ENCODE peak calls at places on chromosomes 7 and 10, in four cellular contexts. H is tibial artery, J is PC-9, B is heart right ventricle. U is an unnamed sample. For H3K27me3, the result is how much of the 10 kb centered on the place peaks cover.

GRCh38 chr7:55570939-55571338 is 1.4 kb downstream of the VOPP1 start:
- DNase-seq in B (no peak), J (no peak), H (no peak), U (peak)

GRCh38 chr7:6074612-6075380 is 43.6 kb downstream of the ANKRD61 start:
- DNase-seq in B (no peak), H (no peak), J (no peak), U (no peak)

GRCh38 chr7:64665980-64666674 is at the start of gene ZNF107:
- DNase-seq in B (peak), H (peak), J (peak), U (peak)

GRCh38 chr7:43522406-43523156 is 60.3 kb upstream of the STK17A start:
- DNase-seq in H (no peak), J (no peak), B (no peak), U (peak)

GRCh38 chr10:84706875-84707274 is 378.5 kb downstream of the CCSER2 start:
- DNase-seq in H (no peak), J (no peak), B (no peak), U (no peak)

GRCh38 chr7:151954866-151955820 is 1.1 kb upstream of the GALNTL5 start:
- DNase-seq in J (no peak), B (peak), H (peak), U (no peak)

GRCh38 chr10:46247808-46248569 is 38.8 kb upstream of the ANTXRL start:
- DNase-seq in H (peak), B (peak), J (no peak), U (no peak)

GRCh38 chr10:119817991-119818888 is 54.4 kb downstream of the MCMBP start:
- DNase-seq in H (peak), J (no peak), B (peak), U (no peak)

GRCh38 chr10:47137311-47137851 is 162.6 kb upstream of the GDF10 start:
- DNase-seq in H (no peak), B (no peak), J (peak), U (peak)

GRCh38 chr7:27802977-27803376 is 63.0 kb downstream of the TAX1BP1 start:
- DNase-seq in J (no peak), H (no peak), B (no peak), U (no peak)

GRCh38 chr10:7409045-7409731 is 1.6 kb downstream of the SFMBT2 start:
- DNase-seq in H (no peak), J (no peak), B (peak), U (no peak)

GRCh38 chr7:20170626-20171025 is 46.6 kb downstream of the MACC1 start:
- DNase-seq in B (no peak), H (no peak), J (no peak), U (no peak)

GRCh38 chr7:29805031-29805430 is 1.3 kb upstream of the WIPF3 start:
- DNase-seq in H (no peak), J (no peak), B (no peak), U (no peak)

GRCh38 chr7:832292-832967 is at the start of gene SUN1:
- DNase-seq in H (no peak), B (no peak), J (peak), U (peak)

GRCh38 chr10:16777473-16778370 is 39.5 kb downstream of the RSU1 start:
- DNase-seq in H (no peak), J (peak), B (no peak), U (no peak)

GRCh38 chr10:21604651-21605050 is 70.6 kb downstream of the MLLT10 start:
- DNase-seq in J (no peak), H (no peak), B (no peak), U (no peak)

GRCh38 chr10:78585952-78586351 is 482.8 kb upstream of the ZMIZ1 start:
- DNase-seq in J (no peak), B (no peak), H (no peak), U (no peak)

GRCh38 chr7:75969182-75969581 is 25.2 kb downstream of the TMEM120A start:
- DNase-seq in B (peak), J (no peak), H (peak), U (no peak)

GRCh38 chr10:130412317-130412716 is 276.1 kb downstream of the GLRX3 start:
- DNase-seq in J (no peak), B (no peak), H (no peak), U (no peak)

GRCh38 chr10:22824984-22825383 is 102.9 kb upstream of the ARMC3 start:
- DNase-seq in H (no peak), B (no peak), J (no peak), U (no peak)

GRCh38 chr10:118721005-118721876 is 33.5 kb downstream of the CACUL1 start:
- DNase-seq in B (no peak), J (peak), H (no peak), U (no peak)

GRCh38 chr10:70498970-70499828 is 20.6 kb downstream of the PALD1 start:
- DNase-seq in J (no peak), B (no peak), H (no peak), U (no peak)

GRCh38 chr10:104273291-104273690 is 4.3 kb downstream of the GSTO2 start:
- DNase-seq in H (no peak), J (no peak), B (no peak), U (no peak)

GRCh38 chr7:98613601-98614425 is 3.3 kb upstream of the NPTX2 start:
- DNase-seq in J (peak), B (no peak), H (no peak), U (no peak)

GRCh38 chr7:55260671-55261385 is 104.3 kb upstream of the LANCL2 start:
- DNase-seq in H (no peak), B (no peak), J (no peak), U (no peak)

GRCh38 chr10:38094923-38095574 is 912 bp downstream of the ZNF37A start:
- DNase-seq in B (peak), J (no peak), H (no peak), U (no peak)

GRCh38 chr10:69492091-69492745 is 41.0 kb downstream of the TSPAN15 start:
- DNase-seq in J (no peak), H (peak), B (no peak), U (no peak)

GRCh38 chr10:84574101-84574500 is 245.7 kb downstream of the CCSER2 start:
- DNase-seq in H (no peak), B (no peak), J (no peak), U (no peak)

GRCh38 chr10:50552771-50553535 is 70.8 kb downstream of the SGMS1 start:
- DNase-seq in H (no peak), J (no peak), B (no peak), U (no peak)

GRCh38 chr10:61779950-61780659 is 117.4 kb downstream of the CABCOCO1 start:
- DNase-seq in J (peak), H (peak), B (peak), U (peak)

GRCh38 chr7:2175514-2175913 is 57.2 kb downstream of the MAD1L1 start:
- DNase-seq in H (peak), B (no peak), J (peak), U (peak)

GRCh38 chr7:47268826-47269465 is 313.0 kb downstream of the TNS3 start:
- DNase-seq in J (no peak), B (no peak), H (no peak), U (no peak)

GRCh38 chr10:124529661-124530214 is 68.1 kb downstream of the LHPP start:
- DNase-seq in B (no peak), H (no peak), J (no peak), U (no peak)

GRCh38 chr10:95909591-95909990 is 1.8 kb downstream of the CC2D2B start:
- DNase-seq in J (no peak), B (no peak), H (no peak), U (no peak)

GRCh38 chr7:155206286-155207020 is 91.2 kb upstream of the INSIG1 start:
- DNase-seq in H (peak), B (peak), J (no peak), U (peak)

GRCh38 chr7:16644987-16645592 is 464 bp downstream of the ANKMY2 start:
- DNase-seq in J (no peak), H (peak), B (peak), U (no peak)

GRCh38 chr10:117546630-117547300 is 4.2 kb downstream of the EMX2 start:
- DNase-seq in B (no peak), J (no peak), H (peak), U (no peak)

GRCh38 chr10:13563481-13564445 is 23.0 kb upstream of the PRPF18 start:
- DNase-seq in H (no peak), J (no peak), B (no peak), U (no peak)

GRCh38 chr7:3294432-3295100 is 6.5 kb upstream of the SDK1 start:
- DNase-seq in H (no peak), B (no peak), J (no peak), U (no peak)

GRCh38 chr7:112226701-112227276 is 20.3 kb downstream of the ZNF277 start:
- DNase-seq in H (no peak), B (no peak), J (no peak), U (no peak)

GRCh38 chr10:86283466-86284287 is 82.9 kb downstream of the GRID1 start:
- DNase-seq in B (no peak), J (no peak), H (peak), U (no peak)
- H3K4me3 ChIP-seq in B (no peak), J (no peak), H (no peak), U (no peak)

GRCh38 chr7:41885078-41885477 is 182.2 kb upstream of the INHBA start:
- DNase-seq in J (no peak), H (no peak), B (no peak), U (no peak)

GRCh38 chr7:41886906-41887311 is 184.0 kb upstream of the INHBA start:
- DNase-seq in B (peak), H (peak), J (peak), U (peak)

GRCh38 chr7:41885748-41886147 is 182.9 kb upstream of the INHBA start:
- DNase-seq in J (no peak), B (no peak), H (no peak), U (no peak)

GRCh38 chr7:41887446-41887845 is 184.6 kb upstream of the INHBA start:
- DNase-seq in J (no peak), H (no peak), B (no peak), U (no peak)

DNA sequence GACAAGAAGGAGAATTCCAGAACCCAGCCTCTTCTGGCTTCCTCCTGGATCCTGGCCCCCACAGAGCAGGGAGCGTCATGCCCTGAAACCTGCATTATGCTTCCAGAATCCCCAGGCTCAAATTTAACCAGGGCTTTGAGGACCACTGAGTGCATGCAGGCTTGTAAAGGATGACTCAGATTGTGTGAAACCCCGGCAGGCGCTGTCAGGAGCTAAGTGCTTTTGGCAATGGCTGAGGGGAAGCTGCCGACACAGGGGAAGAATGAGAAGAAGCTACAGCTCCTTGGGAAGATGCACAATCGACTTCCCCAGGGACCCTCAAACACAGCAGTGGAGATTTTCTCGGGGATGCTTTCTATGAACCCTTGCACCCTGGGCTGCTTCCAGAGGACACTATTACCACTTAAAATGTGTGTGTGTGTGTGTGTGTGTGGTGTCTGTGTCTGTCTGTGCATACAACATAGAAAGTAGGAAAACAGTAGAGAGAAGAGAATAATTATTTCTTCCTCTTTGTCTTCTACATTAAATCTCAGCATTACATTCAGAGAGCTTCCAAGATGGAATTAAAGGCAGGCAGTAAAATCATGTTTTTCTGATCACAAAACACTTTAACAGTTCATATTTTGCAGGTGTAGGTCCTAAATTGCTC is 183.5 kb upstream of the INHBA start:
- DNase-seq in J (no peak), H (peak), B (no peak), U (peak)
- H3K27me3 ChIP-seq in J (under half), H (under half), B (under half), U (under half)

DNA sequence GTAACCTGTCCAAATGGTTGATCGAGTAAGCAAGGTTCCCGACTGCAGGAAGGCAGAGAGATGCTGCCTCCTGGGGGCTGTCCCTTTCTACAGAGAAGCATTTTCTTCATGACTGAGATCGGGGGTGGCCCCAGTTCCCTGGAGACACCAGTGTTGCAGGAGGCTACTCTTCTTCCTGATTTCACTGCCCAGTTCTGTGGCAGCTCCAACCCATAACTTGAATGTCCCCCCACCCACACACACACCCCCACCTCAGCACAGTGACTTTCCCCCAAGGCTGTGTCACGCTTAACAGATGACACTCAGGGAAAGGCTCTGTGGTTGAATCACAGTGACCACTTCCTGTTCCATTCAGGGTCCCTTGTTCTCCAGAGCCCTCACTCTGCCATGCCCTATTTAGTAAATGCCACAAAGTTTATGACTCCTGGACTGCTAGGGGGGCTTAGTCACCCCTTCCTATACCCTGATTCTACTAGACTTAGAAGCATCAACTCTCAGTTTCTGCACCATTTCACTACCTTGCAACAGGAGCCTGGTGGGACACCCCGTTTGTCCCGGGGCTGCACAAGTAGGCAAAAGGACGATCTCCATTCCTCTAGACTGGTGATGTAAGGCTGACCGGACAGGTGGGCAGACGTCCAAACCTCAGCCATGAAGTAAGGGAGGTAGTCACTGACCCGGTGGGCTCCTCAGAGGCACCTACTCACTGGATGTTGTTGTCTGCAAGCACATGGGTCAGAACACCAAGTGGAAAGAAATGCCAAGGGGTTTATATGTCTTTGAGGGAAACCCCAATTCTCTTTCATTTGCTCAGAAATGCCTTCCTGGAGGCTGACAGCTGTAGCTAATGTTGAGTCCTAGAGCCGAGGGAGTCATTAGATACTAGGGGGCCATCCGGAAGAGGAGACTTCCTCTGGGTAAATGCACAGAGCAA is 31.3 kb upstream of the SMC3 start:
- DNase-seq in J (peak), H (no peak), B (no peak), U (no peak)
- TF ChIP-seq CTCF in J (no peak), H (no peak), B (peak), U (peak)

GRCh38 chr10:30462513-30462912 is 28.5 kb downstream of the MAP3K8 start:
- DNase-seq in J (no peak), B (no peak), H (no peak), U (no peak)
- H3K4me3 ChIP-seq in J (no peak), B (no peak), H (no peak), U (no peak)

DNA sequence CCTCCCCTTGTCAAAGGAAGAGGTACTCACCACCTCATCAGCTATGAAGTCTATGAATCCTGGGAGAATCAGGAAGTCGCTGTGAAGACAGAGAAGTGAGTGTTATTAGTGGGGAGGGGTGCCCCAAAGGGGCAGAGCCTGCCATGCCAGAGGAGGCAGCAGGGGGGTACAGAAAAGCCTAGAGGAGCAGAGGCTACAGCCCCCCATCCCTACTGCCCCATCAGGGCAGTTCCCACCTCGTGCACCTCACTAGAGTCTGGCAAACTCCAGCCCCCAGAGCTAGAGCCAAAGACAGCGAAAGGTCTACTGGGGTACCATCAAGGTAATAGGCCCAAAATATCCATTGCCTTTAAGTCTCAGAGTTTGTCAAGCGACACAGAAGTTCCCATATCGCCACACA is 6.1 kb downstream of the IMPDH1 start:
- DNase-seq in B (no peak), H (no peak), J (no peak), U (no peak)
- H3K27me3 ChIP-seq in B (under half), H (under half), J (under half), U (under half)